ENCODE peak calls at places on chromosome 22, in ten cellular contexts. S is effector memory CD4-positive, alpha-beta T cell; G is left ventricle myocardium inferior; O is mammary epithelial cell; R is naive thymus-derived CD4-positive, alpha-beta T cell; B is HepG2; C is endothelial cell of umbilical vein; L is spleen; Z is fibroblast of lung; J is tibial nerve. Q is an unnamed sample. For H3K27me3 and H3K4me1, the result is how much of the 10 kb centered on the place peaks cover.

GRCh38 chr22:38136607-38137006 is 26.1 kb upstream of the BAIAP2L2 start:
- DNase-seq in Z (no peak), B (no peak), R (no peak), L (no peak), S (no peak), J (no peak), C (no peak), O (no peak), G (no peak), Q (no peak)

GRCh38 chr22:17943533-17944204 is 80.7 kb downstream of the MICAL3 start:
- DNase-seq in Z (no peak), B (no peak), L (no peak), R (no peak), O (no peak), C (peak), J (no peak), G (no peak), S (no peak), Q (no peak)

GRCh38 chr22:16387088-16387487 is 205.5 kb downstream of the CCT8L2 start:
- DNase-seq in L (no peak), Z (no peak), B (no peak), J (no peak), R (no peak), G (no peak), O (no peak), C (no peak), S (no peak), Q (no peak)

GRCh38 chr22:28053871-28054621 is 135.0 kb upstream of the PITPNB start:
- DNase-seq in G (no peak), S (no peak), R (no peak), Z (peak), J (no peak), C (peak), O (no peak), L (no peak), B (no peak), Q (no peak)

GRCh38 chr22:24514241-24515024 is 19.3 kb downstream of the UPB1 start:
- DNase-seq in Z (no peak), G (no peak), S (no peak), J (no peak), C (no peak), R (no peak), L (no peak), O (no peak), B (peak), Q (no peak)

GRCh38 chr22:17647996-17648395 is 9.4 kb downstream of the BCL2L13 start:
- DNase-seq in J (no peak), C (no peak), S (no peak), B (no peak), L (no peak), R (no peak), G (no peak), O (no peak), Z (no peak), Q (no peak)

GRCh38 chr22:22362939-22363338 is 118.4 kb downstream of the VPREB1 start:
- DNase-seq in R (no peak), G (no peak), O (no peak), L (no peak), Z (no peak), C (no peak), B (no peak), J (no peak), S (no peak), Q (no peak)

GRCh38 chr22:27460596-27461347 is 340.8 kb downstream of the MN1 start:
- DNase-seq in B (no peak), Z (peak), L (no peak), O (no peak), C (no peak), R (no peak), G (peak), J (peak), S (no peak), Q (peak)

GRCh38 chr22:47293368-47294221 is 531.1 kb downstream of the TBC1D22A start:
- DNase-seq in S (no peak), R (no peak), O (no peak), B (no peak), Z (no peak), G (no peak), C (no peak), J (no peak), L (no peak), Q (peak)

GRCh38 chr22:41343717-41344116 is 38.0 kb upstream of the TEF start:
- DNase-seq in G (no peak), O (no peak), Z (no peak), L (no peak), R (no peak), B (no peak), J (no peak), S (no peak), C (no peak), Q (no peak)

GRCh38 chr22:34105461-34106062 is 185.3 kb upstream of the LARGE1 start:
- DNase-seq in S (no peak), C (no peak), B (peak), O (peak), G (peak), J (peak), R (no peak), L (no peak), Z (no peak), Q (no peak)

GRCh38 chr22:43783777-43784176 is 28.3 kb downstream of the EFCAB6 start:
- DNase-seq in S (no peak), B (peak), C (no peak), L (no peak), O (no peak), G (no peak), Z (no peak), J (no peak), R (no peak), Q (no peak)

GRCh38 chr22:30182833-30183232 is 63.7 kb downstream of the LIF start:
- DNase-seq in Z (no peak), L (no peak), B (no peak), R (no peak), S (no peak), O (no peak), J (no peak), C (no peak), G (no peak), Q (no peak)

GRCh38 chr22:29277927-29278326 is 9.9 kb downstream of the EWSR1 start:
- DNase-seq in Z (no peak), R (no peak), J (no peak), C (no peak), G (no peak), L (no peak), B (no peak), O (no peak), S (no peak), Q (no peak)

GRCh38 chr22:50274311-50274710 is 4.1 kb upstream of the MAPK11 start:
- DNase-seq in O (no peak), G (peak), J (no peak), Z (peak), S (no peak), C (peak), L (no peak), B (peak), R (no peak), Q (no peak)

GRCh38 chr22:38097557-38098409 is 12.7 kb downstream of the BAIAP2L2 start:
- DNase-seq in G (no peak), S (no peak), B (no peak), R (no peak), O (no peak), Z (no peak), J (no peak), L (no peak), C (peak), Q (no peak)

GRCh38 chr22:30423296-30423958 is 2.1 kb upstream of the MTFP1 start:
- DNase-seq in Z (no peak), S (peak), O (peak), B (no peak), C (no peak), R (no peak), J (no peak), L (peak), G (peak), Q (peak)

GRCh38 chr22:17013396-17014100 is 5.5 kb upstream of the GAB4 start:
- DNase-seq in R (no peak), G (no peak), C (no peak), L (no peak), J (no peak), S (no peak), B (no peak), O (peak), Z (no peak), Q (no peak)

DNA sequence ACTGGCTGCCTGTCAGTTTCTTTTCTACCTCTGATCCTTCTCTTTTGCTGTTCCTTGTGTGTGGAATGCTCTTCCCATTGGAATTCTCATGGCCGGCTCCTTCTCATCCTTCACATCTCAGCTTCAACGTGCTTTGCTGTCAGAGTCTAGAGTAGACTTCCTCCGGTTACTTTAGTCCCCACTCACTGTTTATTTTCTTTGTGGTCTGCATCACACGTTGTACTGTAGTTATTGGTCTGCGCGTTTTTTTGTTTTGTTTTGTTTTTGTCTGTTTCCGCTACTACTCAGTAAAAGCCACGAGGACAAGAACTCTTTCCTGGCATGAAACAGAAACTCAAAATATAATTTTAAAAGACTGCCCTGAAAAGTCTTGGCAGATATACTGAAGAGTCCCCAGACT is 121.3 kb upstream of the SEZ6L start:
- DNase-seq in L (no peak), C (no peak), S (no peak), J (no peak), R (no peak), B (no peak), Z (no peak), O (no peak), G (no peak), Q (no peak)
- H3K27me3 ChIP-seq in L (under half), C (under half), S (under half), J (under half), R (under half), B (under half), Z (under half), O (under half), G (under half), Q (under half)

GRCh38 chr22:39299829-39300178 is 19.6 kb downstream of the RPL3 start:
- DNase-seq in Z (no peak), J (no peak), B (no peak), L (no peak), O (peak), S (no peak), R (no peak), G (peak), C (no peak), Q (no peak)
- H3K4me1 ChIP-seq in Z (under half), J (under half), B (half or more), L (under half), O (under half), S (under half), R (under half), G (half or more), C (under half), Q (under half)

DNA sequence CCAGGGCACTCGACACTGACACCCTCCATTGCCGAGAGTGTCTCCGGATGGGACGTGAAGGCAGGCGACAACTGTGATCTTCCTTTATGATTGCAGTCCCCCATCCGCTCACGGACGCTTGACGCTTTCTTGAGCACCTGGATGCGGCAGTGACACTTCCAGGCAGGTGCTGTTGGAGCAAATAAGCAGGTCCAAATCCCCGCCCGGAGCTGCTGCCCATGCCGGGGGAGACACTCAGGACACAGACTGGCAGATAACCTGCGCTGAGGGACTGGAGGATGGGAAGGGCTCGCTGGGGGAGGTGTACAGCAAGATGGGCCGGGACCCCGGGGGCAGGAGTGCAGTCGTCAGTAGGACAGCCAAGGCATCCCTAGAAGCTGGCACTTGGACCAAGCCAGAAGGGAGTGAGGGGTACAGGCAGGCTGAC is 1403.5 kb downstream of the BRD1 start:
- DNase-seq in O (no peak), R (no peak), Z (no peak), J (no peak), B (no peak), S (no peak), C (no peak), G (no peak), L (no peak), Q (peak)
- H3K27me3 ChIP-seq in O (under half), R (under half), Z (under half), J (under half), B (half or more), S (under half), C (under half), G (half or more), L (under half), Q (under half)

GRCh38 chr22:36586250-36586649 is 57.3 kb upstream of the EIF3D start:
- DNase-seq in G (no peak), J (no peak), O (no peak), B (no peak), Z (no peak), S (no peak), R (no peak), L (no peak), C (no peak), Q (no peak)
- H3K4me1 ChIP-seq in G (under half), J (under half), O (under half), B (under half), Z (under half), S (under half), R (under half), L (under half), C (under half), Q (under half)

GRCh38 chr22:45932066-45932465 is 44.9 kb downstream of the WNT7B start:
- DNase-seq in O (no peak), L (no peak), Z (peak), G (no peak), B (no peak), R (no peak), S (no peak), J (no peak), C (no peak), Q (no peak)
- H3K27me3 ChIP-seq in O (under half), L (under half), Z (under half), G (half or more), B (half or more), R (under half), S (under half), J (half or more), C (under half), Q (under half)

DNA sequence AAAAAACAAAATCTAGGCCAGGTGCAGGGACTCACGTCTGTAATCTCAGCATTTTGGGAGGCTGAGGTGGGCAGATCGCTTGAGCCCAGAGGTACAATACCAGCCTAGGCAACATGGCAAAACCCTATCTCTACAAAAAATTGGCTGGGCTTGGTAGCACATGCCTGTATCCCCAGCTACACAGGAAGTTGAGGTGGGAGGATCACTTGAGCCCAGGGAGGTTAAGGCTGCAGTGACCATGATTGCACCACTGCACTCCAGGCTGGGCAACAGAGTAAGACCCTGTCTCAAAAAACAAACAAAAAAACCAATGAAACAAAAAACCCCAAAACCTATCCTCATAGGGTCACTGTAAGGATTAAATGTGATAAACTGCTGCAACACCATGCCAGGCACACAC is 32.9 kb downstream of the HIRA start:
- DNase-seq in B (no peak), L (no peak), G (no peak), R (no peak), O (no peak), S (no peak), C (no peak), J (no peak), Z (no peak), Q (no peak)
- H3K4me1 ChIP-seq in B (under half), L (under half), G (under half), R (under half), O (under half), S (under half), C (under half), J (under half), Z (under half), Q (under half)

DNA sequence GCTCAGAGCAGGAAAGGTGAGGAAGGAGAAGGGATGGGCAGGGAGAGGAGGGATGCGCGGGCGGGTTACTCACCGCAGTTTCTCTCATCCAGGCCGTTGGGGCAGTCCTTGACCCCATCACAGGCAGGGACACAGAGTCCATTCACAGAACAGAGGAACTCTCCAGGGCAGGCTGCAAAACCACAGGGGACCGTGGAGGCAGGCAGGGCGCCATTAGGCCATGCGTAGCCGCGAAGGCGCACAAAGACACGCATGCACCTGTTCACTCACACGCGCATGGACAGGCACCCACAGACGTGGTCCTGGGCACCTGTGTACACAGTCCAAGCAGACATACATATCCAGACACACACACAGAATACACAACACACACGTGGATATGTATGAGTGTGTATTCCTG is 23.0 kb downstream of the KCTD17 start:
- DNase-seq in L (no peak), Z (no peak), B (no peak), R (no peak), J (no peak), O (no peak), C (no peak), S (no peak), G (no peak), Q (no peak)
- H3K27me3 ChIP-seq in L (under half), Z (under half), B (under half), R (under half), J (half or more), O (under half), C (under half), S (under half), G (half or more), Q (under half)

DNA sequence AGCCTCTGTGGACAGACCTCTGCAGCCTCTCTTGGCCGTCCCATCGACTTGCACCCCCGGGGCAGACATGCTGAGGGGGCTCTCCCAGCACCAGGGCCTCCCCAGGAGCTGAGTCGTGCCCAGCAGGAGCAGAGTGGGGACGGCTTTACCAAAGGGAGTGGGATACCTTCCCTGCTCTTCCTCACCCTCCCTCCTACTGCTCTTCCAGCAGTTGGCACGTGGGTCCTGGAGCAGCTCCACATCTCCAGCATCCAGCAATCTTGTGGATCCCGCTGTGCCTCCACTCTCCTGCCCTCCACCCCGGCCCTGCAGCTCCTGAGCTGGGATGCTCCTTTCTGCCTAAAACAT is 854.0 kb downstream of the BRD1 start:
- DNase-seq in R (no peak), S (no peak), B (no peak), L (no peak), Z (no peak), G (no peak), C (no peak), O (no peak), J (no peak), Q (no peak)
- H3K4me1 ChIP-seq in R (under half), S (under half), B (under half), L (under half), Z (under half), G (under half), C (under half), O (under half), J (under half), Q (under half)

DNA sequence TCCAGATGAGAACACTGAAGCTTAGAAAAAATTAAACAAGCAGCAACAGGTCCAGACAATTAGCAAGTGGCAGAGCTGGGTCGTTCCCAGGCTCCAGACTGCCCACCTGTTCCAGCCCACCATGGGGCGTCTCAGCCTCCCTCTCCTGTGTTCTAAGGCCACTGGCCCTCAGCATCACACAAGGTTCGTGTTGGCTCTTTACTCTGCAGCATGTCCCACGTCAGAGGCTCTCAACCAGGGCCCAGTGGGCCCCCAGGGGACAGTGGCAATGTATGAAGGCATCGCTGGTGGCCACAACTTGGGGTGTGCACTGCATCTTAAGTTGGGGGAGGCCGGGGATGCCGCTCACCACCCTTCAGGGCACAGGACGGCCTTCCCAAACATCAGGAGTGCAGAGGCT is 6.2 kb downstream of the PDGFB start:
- DNase-seq in O (no peak), R (no peak), J (no peak), B (no peak), Z (no peak), S (no peak), G (no peak), C (no peak), L (no peak), Q (no peak)
- H3K27me3 ChIP-seq in O (under half), R (under half), J (under half), B (under half), Z (under half), S (under half), G (under half), C (under half), L (under half), Q (under half)

Q was measured in ascending aorta.